ENCODE peak calls at places on chromosome 18, in six cellular contexts. C, E, L, I, T and F are unnamed samples.

GRCh38 chr18:49241852-49242251 is 218.6 kb downstream of the DYM start:
- DNase-seq in E (peak), C (no peak), T (no peak), I (peak), L (peak), F (no peak)

GRCh38 chr18:79496978-79497637 is 101.4 kb downstream of the NFATC1 start:
- DNase-seq in T (peak), L (no peak), I (peak), C (peak), E (peak), F (no peak)

GRCh38 chr18:70036771-70037452 is 89.2 kb upstream of the CD226 start:
- DNase-seq in L (no peak), I (no peak), T (no peak), E (no peak), C (no peak), F (no peak)

GRCh38 chr18:11419336-11419735 is 190.1 kb upstream of the SLC35G4 start:
- DNase-seq in E (no peak), C (no peak), T (no peak), L (no peak), I (no peak), F (no peak)

GRCh38 chr18:74994502-74995403 is 214.2 kb downstream of the PTGR3 start:
- DNase-seq in E (no peak), L (no peak), C (no peak), I (peak), T (no peak), F (no peak)

GRCh38 chr18:33781429-33781828 is 203.4 kb downstream of the ASXL3 start:
- DNase-seq in C (no peak), I (no peak), T (no peak), L (no peak), E (no peak), F (no peak)

GRCh38 chr18:4172491-4172890 is 282.6 kb downstream of the DLGAP1 start:
- DNase-seq in T (no peak), L (no peak), C (no peak), E (no peak), I (no peak), F (no peak)

GRCh38 chr18:48931680-48932461 is 18.9 kb downstream of the SMAD7 start:
- DNase-seq in E (no peak), I (no peak), L (no peak), T (no peak), C (no peak), F (no peak)

GRCh38 chr18:63758616-63759015 is 16.6 kb upstream of the SERPINB7 start:
- DNase-seq in L (no peak), T (no peak), I (no peak), C (no peak), E (no peak), F (no peak)

GRCh38 chr18:58861853-58862252 is 2.8 kb upstream of the ZNF532 start:
- DNase-seq in L (no peak), E (no peak), I (no peak), C (no peak), T (no peak), F (no peak)

GRCh38 chr18:62523631-62524442 is 1.0 kb downstream of the ZCCHC2 start:
- DNase-seq in I (peak), L (no peak), C (peak), T (peak), E (peak), F (peak)

GRCh38 chr18:74775239-74775638 is 177.6 kb downstream of the ZNF407 start:
- DNase-seq in L (peak), T (no peak), I (peak), E (peak), C (no peak), F (no peak)

GRCh38 chr18:58952303-58952702 is 87.6 kb downstream of the ZNF532 start:
- DNase-seq in I (no peak), C (no peak), E (no peak), L (no peak), T (no peak), F (no peak)

GRCh38 chr18:24413148-24413547 is 13.3 kb upstream of the IMPACT start:
- DNase-seq in L (no peak), C (no peak), T (peak), I (no peak), E (no peak), F (no peak)

GRCh38 chr18:37419272-37419671 is 146.3 kb downstream of the CELF4 start:
- DNase-seq in T (no peak), C (no peak), E (no peak), I (peak), L (no peak), F (no peak)

GRCh38 chr18:11974741-11975325 is 6.5 kb upstream of the IMPA2 start:
- DNase-seq in L (no peak), T (no peak), I (no peak), C (no peak), E (peak), F (no peak)

GRCh38 chr18:36942264-36942663 is 113.3 kb downstream of the KIAA1328 start:
- DNase-seq in C (no peak), I (peak), L (no peak), E (peak), T (no peak), F (no peak)

GRCh38 chr18:36196239-36196995 is 9.1 kb downstream of the MOCOS start:
- DNase-seq in T (no peak), E (no peak), L (no peak), C (no peak), I (no peak), F (no peak)

GRCh38 chr18:28208712-28209265 is 31.9 kb upstream of the CDH2 start:
- DNase-seq in L (no peak), E (no peak), C (no peak), T (no peak), I (no peak), F (no peak)

GRCh38 chr18:46035701-46036680 is 36.1 kb downstream of the PSTPIP2 start:
- DNase-seq in E (peak), I (peak), L (peak), T (no peak), C (no peak), F (no peak)

GRCh38 chr18:64100136-64100922 is 48.6 kb downstream of the LINC00305 start:
- DNase-seq in I (no peak), E (no peak), C (no peak), T (no peak), L (no peak), F (no peak)

GRCh38 chr18:70326255-70326654 is 37.4 kb downstream of the SOCS6 start:
- DNase-seq in E (no peak), I (no peak), L (no peak), C (no peak), T (no peak), F (no peak)

GRCh38 chr18:44826418-44827259 is 146.0 kb downstream of the SETBP1 start:
- DNase-seq in I (peak), E (peak), C (no peak), L (peak), T (peak), F (peak)

GRCh38 chr18:49756135-49756534 is 57.2 kb downstream of the ACAA2 start:
- DNase-seq in C (no peak), I (no peak), E (no peak), T (no peak), L (no peak), F (no peak)

GRCh38 chr18:58202406-58202730 is 158.3 kb downstream of the NEDD4L start:
- DNase-seq in C (no peak), L (no peak), E (no peak), T (peak), I (peak), F (no peak)

GRCh38 chr18:7980661-7981060 is 413.5 kb downstream of the PTPRM start:
- DNase-seq in E (peak), C (no peak), L (no peak), I (no peak), T (no peak), F (no peak)

GRCh38 chr18:74694436-74694835 is 96.8 kb downstream of the ZNF407 start:
- DNase-seq in E (peak), I (no peak), L (no peak), C (no peak), T (no peak), F (no peak)

GRCh38 chr18:57427429-57428181 is 7.6 kb upstream of the ONECUT2 start:
- DNase-seq in L (no peak), I (no peak), C (peak), T (no peak), E (no peak), F (no peak)

GRCh38 chr18:37314534-37314933 is 251.1 kb downstream of the CELF4 start:
- DNase-seq in C (no peak), I (no peak), L (no peak), E (no peak), T (no peak), F (no peak)

GRCh38 chr18:61882296-61883004 is 10.4 kb downstream of the RNF152 start:
- DNase-seq in I (peak), C (no peak), L (no peak), E (no peak), T (no peak), F (no peak)

GRCh38 chr18:77133920-77134496 is 1.4 kb upstream of the MBP start:
- DNase-seq in E (no peak), T (no peak), I (no peak), L (no peak), C (peak), F (no peak)

GRCh38 chr18:41357708-41358107 is 597.3 kb upstream of the PIK3C3 start:
- DNase-seq in C (no peak), I (no peak), L (no peak), T (no peak), E (no peak), F (no peak)

GRCh38 chr18:3455938-3456685 is 6.1 kb downstream of the TGIF1 start:
- DNase-seq in E (peak), T (no peak), L (no peak), I (peak), C (no peak), F (no peak)

GRCh38 chr18:59814872-59815271 is 84.9 kb upstream of the PMAIP1 start:
- DNase-seq in C (no peak), T (no peak), E (peak), I (peak), L (peak), F (no peak)

GRCh38 chr18:50507120-50507590 is 52.7 kb upstream of the MAPK4 start:
- DNase-seq in E (peak), T (peak), I (no peak), L (peak), C (no peak), F (peak)